ENCODE peak calls at places on chromosomes 4 and X, in four cellular contexts. Z is spleen, M is SJSA1, E is PC-3. N is an unnamed sample. For H3K4me1 and H3K36me3, the result is how much of the 10 kb centered on the place peaks cover.

GRCh38 chr4:54941994-54942552 is 183.3 kb downstream of the KDR start:
- DNase-seq in M (no peak), E (no peak), Z (peak), N (peak)

GRCh38 chrX:96579252-96579651 is 105.4 kb upstream of the DIAPH2 start:
- DNase-seq in E (no peak), M (no peak), Z (no peak), N (no peak)

GRCh38 chr4:26992657-26993361 is 132.2 kb downstream of the STIM2 start:
- DNase-seq in M (no peak), E (no peak), Z (no peak), N (no peak)

GRCh38 chrX:44400588-44400987 is 57.1 kb upstream of the EFHC2 start:
- DNase-seq in E (peak), Z (no peak), M (peak), N (no peak)

GRCh38 chrX:110852180-110852579 is 56.6 kb upstream of the CHRDL1 start:
- DNase-seq in M (peak), E (peak), Z (no peak), N (peak)

GRCh38 chr4:41933997-41934812 is 1.0 kb upstream of the TMEM33 start:
- DNase-seq in M (no peak), Z (no peak), E (no peak), N (no peak)

GRCh38 chr4:73308286-73308685 is 49.7 kb upstream of the ANKRD17 start:
- DNase-seq in E (peak), M (peak), Z (no peak), N (no peak)

GRCh38 chrX:56833626-56834025 is 104.6 kb downstream of the NBDY start:
- DNase-seq in M (no peak), Z (no peak), E (no peak), N (no peak)

GRCh38 chr4:94641702-94642560 is 115.8 kb upstream of the BMPR1B start:
- DNase-seq in E (peak), M (peak), Z (no peak), N (no peak)

GRCh38 chr4:77699731-77700210 is 94.2 kb downstream of the CXCL13 start:
- DNase-seq in Z (no peak), E (peak), M (peak), N (no peak)

GRCh38 chr4:158259955-158260575 is 49.8 kb downstream of the TMEM144 start:
- DNase-seq in E (peak), Z (no peak), M (peak), N (no peak)

GRCh38 chrX:42519666-42520231 is 258.2 kb downstream of the PPP1R2C start:
- DNase-seq in E (peak), M (peak), Z (no peak), N (no peak)

GRCh38 chr4:141972950-141973349 is 336.6 kb downstream of the IL15 start:
- DNase-seq in E (no peak), M (no peak), Z (no peak), N (no peak)

GRCh38 chrX:72306851-72307645 is 1.3 kb upstream of the CITED1 start:
- DNase-seq in Z (peak), E (peak), M (peak), N (peak)

DNA sequence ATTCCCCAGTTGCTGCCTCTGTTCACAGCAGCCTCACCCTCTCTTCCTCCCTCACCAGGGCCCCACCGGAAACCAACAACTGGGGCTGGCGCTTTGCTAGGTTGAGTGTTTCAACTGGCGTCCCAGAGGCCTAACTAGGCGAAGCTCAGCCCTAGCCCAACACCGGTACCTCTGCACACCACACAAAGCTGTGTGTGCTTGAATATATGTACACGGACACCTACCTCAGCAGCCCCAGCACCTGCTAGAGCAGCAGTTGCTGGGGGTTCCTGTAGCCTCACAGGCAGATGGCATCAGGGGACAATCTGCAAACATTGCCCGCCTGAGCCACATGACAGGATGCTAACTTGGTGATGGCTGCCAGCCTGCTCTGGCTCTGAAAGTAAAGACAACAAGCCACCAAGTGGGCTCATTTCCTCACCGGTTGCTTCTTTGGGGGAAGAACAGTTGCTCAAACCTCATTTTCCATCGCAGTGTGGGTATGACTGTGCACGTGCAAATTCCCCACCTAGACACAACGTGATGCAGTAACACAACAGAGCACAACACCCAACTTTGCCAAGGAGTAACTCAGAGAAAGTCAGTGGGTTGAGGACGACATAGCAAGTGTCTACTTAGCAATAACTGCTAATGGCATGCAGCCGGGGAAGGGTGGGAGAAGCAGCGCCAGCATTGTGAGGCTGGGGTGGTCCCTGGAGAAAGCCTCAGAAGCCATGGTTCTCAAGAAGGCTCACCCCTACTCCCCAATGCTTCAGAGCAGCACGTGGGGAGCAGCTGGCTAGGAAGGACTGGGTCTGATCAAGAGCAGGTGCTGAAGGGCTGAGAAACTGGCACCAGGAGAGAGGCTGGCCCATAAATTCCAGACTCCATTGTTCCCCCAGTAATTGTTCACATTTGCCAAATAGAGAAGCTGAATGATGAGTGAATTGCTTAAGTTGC is 139.5 kb downstream of the SH3KBP1 start:
- DNase-seq in Z (peak), M (no peak), E (no peak), N (peak)
- H3K4me1 ChIP-seq in Z (half or more), M (under half), E (under half), N (half or more)

GRCh38 chrX:31136144-31136572 is 64.3 kb upstream of the FTHL17 start:
- DNase-seq in M (no peak), Z (no peak), E (no peak), N (no peak)

GRCh38 chrX:31132803-31133202 is 61.0 kb upstream of the FTHL17 start:
- DNase-seq in Z (no peak), M (no peak), E (no peak), N (peak)

GRCh38 chrX:31139966-31140365 is 68.1 kb upstream of the FTHL17 start:
- DNase-seq in M (no peak), E (no peak), Z (no peak), N (no peak)

GRCh38 chrX:31138124-31138523 is 66.3 kb upstream of the FTHL17 start:
- DNase-seq in E (no peak), Z (no peak), M (no peak), N (no peak)
- H3K27ac ChIP-seq in E (no peak), Z (no peak), M (no peak), N (no peak)

DNA sequence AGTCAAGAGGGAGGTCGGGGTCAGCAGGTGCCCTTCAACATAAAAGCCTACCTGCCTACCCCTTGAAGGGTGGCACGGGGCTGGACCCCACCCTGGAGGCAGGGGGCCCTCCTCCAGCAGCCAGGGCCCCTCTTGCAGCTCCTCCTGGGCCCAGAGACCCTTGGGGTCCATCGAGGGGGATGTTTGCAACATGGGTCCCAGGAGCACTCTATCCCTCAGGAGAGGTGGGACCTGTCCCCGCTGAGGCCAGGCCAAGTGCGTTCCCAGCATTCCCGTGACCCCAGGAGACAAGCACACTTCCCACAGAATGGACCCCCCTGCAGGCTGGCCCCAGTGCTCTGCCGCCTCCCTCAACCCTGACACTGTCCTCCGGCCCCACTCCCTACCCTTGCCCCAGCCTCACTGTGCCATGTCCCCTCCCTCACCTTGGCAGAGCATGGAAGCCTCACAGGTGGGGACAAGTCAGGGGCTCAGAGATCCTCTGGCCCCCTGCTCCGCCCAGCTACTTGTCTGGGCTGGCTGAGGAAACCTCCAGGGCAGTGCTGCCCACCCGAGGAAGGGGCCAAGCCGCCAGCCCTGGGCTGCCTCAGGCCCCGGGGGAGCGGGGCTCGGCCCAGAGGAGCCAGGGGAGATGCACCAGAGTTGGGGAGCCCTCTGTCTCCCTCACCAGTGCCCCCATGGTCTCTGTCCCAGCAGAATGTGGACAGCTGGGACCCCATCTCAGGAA is 2.2 kb downstream of the MXD4 start:
- DNase-seq in E (no peak), Z (peak), M (no peak), N (no peak)
- H3K36me3 ChIP-seq in E (under half), Z (under half), M (under half), N (under half)

DNA sequence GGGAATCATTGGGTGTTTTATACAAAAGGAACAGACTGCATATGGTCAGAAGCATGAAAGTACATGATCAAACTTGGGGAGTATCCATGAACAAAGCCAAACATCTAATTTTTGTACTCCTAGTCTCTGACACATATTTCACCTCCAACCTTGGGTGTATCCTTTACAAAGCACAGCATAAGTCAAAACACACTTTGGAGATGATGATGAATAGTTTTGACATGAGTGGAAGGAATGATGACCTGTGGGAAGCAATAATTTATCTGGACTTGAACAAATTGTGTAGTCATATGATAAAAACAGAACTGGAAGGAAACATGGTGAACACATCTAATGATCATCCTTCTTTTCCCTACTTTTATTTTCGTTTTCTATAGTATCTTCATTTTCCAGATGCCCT is 108.7 kb upstream of the PLS3 start:
- DNase-seq in E (peak), M (no peak), Z (no peak), N (no peak)
- H3K4me1 ChIP-seq in E (under half), M (under half), Z (under half), N (under half)

DNA sequence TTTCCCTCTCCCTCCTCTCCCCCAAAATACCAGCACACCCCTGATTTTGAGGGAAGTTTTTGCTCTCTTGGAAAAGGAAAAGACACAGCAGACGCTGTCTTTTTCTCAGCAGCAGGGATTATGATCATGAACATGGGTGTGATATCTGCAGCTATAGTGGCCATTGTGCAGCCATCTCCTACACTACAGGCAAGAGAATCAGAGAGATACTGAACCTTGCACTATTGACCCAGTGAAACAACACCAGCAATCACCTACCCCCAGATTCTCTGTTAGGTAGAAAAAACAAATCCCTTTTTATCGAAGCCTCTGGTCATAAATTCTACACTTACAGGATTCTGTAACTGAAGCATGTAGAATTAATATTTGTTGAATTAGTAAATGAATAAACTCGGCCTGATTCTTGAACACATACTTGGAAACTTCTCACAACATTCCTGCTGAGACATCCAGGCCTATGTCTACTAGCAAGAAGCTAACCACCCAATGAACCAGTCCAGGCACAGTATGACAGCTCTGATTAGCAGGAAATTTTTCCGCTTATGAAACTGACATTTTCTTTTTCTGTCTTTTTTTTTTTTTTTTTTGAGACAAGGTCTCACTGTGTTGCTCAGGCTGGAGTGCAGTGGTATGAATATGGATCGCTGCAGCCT is 5.0 kb upstream of the AFAP1 start:
- DNase-seq in M (no peak), Z (no peak), E (no peak), N (no peak)
- H3K27ac ChIP-seq in M (no peak), Z (no peak), E (no peak), N (no peak)

GRCh38 chr4:118711047-118711446 is 25.9 kb downstream of the METTL14 start:
- DNase-seq in M (no peak), Z (no peak), E (no peak), N (no peak)
- H3K36me3 ChIP-seq in M (under half), Z (under half), E (under half), N (under half)

DNA sequence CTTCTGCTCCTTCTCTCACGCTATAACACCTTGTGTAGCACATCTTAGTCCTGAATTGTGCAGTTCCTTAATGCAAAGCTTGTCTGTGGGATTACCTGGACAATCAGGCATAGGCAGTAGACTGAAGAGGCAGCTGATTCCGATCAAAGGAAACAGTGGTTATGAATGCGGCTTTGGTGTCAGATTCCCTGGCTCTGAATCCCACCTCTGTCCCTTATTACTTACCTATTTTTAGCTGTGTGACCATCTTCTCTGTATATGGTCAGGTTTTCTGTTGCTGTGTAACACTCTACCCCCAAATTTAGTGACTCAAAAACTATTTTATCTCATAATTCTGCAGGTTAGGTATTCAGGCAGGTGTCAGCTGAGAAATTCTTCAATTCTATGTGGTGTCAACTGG is 3.2 kb downstream of the ZBTB49 start:
- DNase-seq in Z (no peak), M (no peak), E (no peak), N (no peak)
- H3K4me1 ChIP-seq in Z (under half), M (under half), E (under half), N (under half)

DNA sequence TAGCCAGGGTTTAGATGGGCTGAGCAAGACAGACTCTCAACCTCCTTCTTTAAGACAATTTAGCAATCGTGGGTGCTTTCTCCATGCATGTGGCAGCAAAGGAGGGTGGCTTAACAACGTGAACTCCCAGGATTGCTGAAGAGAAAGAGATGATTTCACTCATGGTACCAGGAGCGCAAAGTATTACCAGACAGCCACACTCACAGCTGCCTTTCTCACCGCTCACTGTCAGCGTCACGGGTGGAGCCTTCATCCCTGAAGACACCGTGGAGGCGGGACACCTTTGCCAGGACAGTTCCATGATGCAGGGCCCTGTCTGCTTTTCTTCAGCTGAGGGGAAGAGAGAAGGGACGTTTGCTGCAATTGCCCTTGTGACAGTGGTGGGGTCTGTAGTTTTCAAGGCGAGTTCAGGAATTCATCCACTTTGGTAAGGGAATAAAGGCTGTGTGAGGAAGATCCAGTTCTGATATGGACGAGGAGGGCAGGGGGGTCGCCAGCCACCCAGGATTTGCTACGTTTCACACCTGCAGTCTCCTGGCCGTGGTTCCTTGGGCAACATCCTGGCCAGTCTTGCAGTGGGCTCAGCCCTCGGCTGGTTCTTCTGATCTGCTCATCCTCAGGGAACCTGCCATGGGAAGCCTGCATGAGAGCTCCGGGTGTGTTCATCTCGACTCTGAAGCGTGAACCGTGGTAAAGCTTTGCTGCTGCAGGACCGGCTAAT is 212.6 kb upstream of the PSAPL1 start:
- DNase-seq in Z (peak), E (no peak), M (no peak), N (no peak)
- H3K27ac ChIP-seq in Z (peak), E (no peak), M (no peak), N (no peak)

DNA sequence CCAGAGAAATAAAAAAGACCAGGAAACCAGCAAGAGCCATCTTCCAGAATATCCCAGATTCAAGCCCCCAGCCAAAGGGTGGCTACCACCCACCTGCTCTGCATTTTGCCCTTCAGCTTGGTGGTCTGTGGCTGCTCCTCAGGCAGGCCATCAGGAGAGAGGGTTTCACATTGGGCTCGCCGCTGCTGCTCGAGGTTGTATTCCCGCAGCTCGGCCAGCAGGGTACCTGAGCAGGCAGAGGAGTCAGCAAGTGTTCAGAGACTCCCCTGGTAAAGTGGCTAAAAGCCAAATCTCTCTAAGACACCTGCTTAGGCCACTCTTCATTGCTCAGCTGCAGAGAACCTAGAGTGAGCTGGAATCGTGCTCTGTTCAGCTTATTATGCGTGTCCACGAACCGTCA is 110.8 kb upstream of the HSD17B10 start:
- DNase-seq in E (no peak), Z (no peak), M (no peak), N (no peak)
- H3K36me3 ChIP-seq in E (half or more), Z (half or more), M (half or more), N (half or more)

N was measured in CD4-positive, alpha-beta memory T cell.